ENCODE peak calls at places on chromosomes 6 and 20, in four cellular contexts. D is heart right ventricle, I is neuronal stem cell, X is kidney. E is an unnamed sample. For H3K36me3 and H3K4me1, the result is how much of the 10 kb centered on the place peaks cover.

GRCh38 chr6:27288136-27289044 is 23.7 kb downstream of the POM121L2 start:
- DNase-seq in D (no peak), I (no peak), X (no peak), E (no peak)

GRCh38 chr6:125294925-125295324 is 6.8 kb downstream of the HDDC2 start:
- DNase-seq in D (no peak), I (no peak), X (no peak), E (no peak)

GRCh38 chr6:3102875-3103274 is 15.6 kb upstream of the BPHL start:
- DNase-seq in D (no peak), I (no peak), X (no peak), E (no peak)

GRCh38 chr6:107600936-107601335 is 111.0 kb downstream of the SOBP start:
- DNase-seq in D (no peak), I (peak), X (no peak), E (peak)

GRCh38 chr6:169099411-169100202 is 154.0 kb downstream of the THBS2 start:
- DNase-seq in D (no peak), I (no peak), X (no peak), E (no peak)

GRCh38 chr6:111600588-111601440 is 4.9 kb downstream of the TRAF3IP2 start:
- DNase-seq in D (no peak), I (no peak), X (no peak), E (no peak)

GRCh38 chr6:44211284-44211683 is 5.4 kb upstream of the MYMX start:
- DNase-seq in D (no peak), I (no peak), X (no peak), E (no peak)

GRCh38 chr6:28719275-28719940 is 193.7 kb downstream of the GPX5 start:
- DNase-seq in D (no peak), I (no peak), X (no peak), E (peak)

GRCh38 chr20:50550531-50550930 is 40.3 kb downstream of the PTPN1 start:
- DNase-seq in D (no peak), I (no peak), X (no peak), E (no peak)

GRCh38 chr20:32914031-32914430 is 55.3 kb downstream of the EFCAB8 start:
- DNase-seq in D (no peak), I (no peak), X (no peak), E (no peak)

GRCh38 chr6:116568851-116569755 is 2.2 kb upstream of the RWDD1 start:
- DNase-seq in D (no peak), I (no peak), X (no peak), E (no peak)

GRCh38 chr20:33650111-33650752 is 11.9 kb upstream of the C20orf144 start:
- DNase-seq in D (no peak), I (no peak), X (peak), E (no peak)

GRCh38 chr6:148306287-148306686 is 36.4 kb upstream of the SASH1 start:
- DNase-seq in D (no peak), I (no peak), X (no peak), E (no peak)

GRCh38 chr6:162960674-162961457 is 233.1 kb downstream of the PACRG start:
- DNase-seq in D (no peak), I (no peak), X (no peak), E (no peak)

GRCh38 chr20:34693414-34693813 is 10.7 kb upstream of the TP53INP2 start:
- DNase-seq in D (no peak), I (no peak), X (no peak), E (no peak)

GRCh38 chr20:35711588-35712209 is 12.5 kb downstream of the ROMO1 start:
- DNase-seq in D (no peak), I (no peak), X (no peak), E (no peak)

GRCh38 chr20:53422039-53422438 is 171.6 kb downstream of the ZNF217 start:
- DNase-seq in D (no peak), I (no peak), X (no peak), E (no peak)

GRCh38 chr6:2706482-2706881 is 44.2 kb downstream of the MYLK4 start:
- DNase-seq in D (no peak), I (no peak), X (no peak), E (no peak)

GRCh38 chr6:136510299-136510698 is 39.9 kb downstream of the MAP7 start:
- DNase-seq in D (no peak), I (no peak), X (no peak), E (no peak)

GRCh38 chr6:93494057-93494456 is 74.7 kb upstream of the EPHA7 start:
- DNase-seq in D (no peak), I (no peak), X (no peak), E (no peak)

GRCh38 chr6:4518506-4518905 is 257.7 kb upstream of the CDYL start:
- DNase-seq in D (no peak), I (no peak), X (no peak), E (no peak)

GRCh38 chr20:49990310-49990720 is 7.5 kb downstream of the SNAI1 start:
- DNase-seq in D (no peak), I (no peak), X (no peak), E (no peak)

GRCh38 chr20:63950701-63951397 is 5.4 kb downstream of the UCKL1 start:
- DNase-seq in D (no peak), I (no peak), X (peak), E (no peak)

GRCh38 chr6:32954983-32955802 is 2.3 kb upstream of the HLA-DMA start:
- DNase-seq in D (no peak), I (no peak), X (no peak), E (peak)

DNA sequence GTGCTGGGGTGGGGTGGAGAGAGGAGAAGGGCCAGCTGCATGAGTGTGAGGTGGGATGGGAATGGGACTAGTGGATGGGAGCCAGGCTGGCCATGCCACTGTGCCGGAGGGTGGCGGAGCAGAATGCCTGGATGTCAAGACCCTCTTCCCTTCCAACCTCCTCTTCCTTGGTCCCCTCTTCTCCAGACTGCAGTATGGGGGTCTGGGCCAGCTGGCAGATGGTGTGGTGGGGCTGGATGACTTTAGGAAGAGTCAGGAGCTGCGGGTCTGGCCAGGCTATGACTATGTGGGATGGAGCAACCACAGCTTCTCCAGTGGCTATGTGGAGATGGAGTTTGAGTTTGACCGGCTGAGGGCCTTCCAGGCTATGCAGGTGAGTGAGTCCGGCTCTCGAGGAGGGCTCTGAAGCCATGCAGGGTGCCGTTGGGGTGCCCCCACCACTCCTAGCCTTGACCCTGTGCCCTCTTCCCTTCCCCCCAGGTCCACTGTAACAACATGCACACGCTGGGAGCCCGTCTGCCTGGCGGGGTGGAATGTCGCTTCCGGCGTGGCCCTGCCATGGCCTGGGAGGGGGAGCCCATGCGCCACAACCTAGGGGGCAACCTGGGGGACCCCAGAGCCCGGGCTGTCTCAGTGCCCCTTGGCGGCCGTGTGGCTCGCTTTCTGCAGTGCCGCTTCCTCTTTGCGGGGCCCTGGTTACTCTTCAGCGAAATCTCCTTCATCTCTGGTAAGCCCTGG is 7.7 kb downstream of the DDR1 start:
- DNase-seq in D (no peak), I (no peak), X (no peak), E (no peak)
- H3K36me3 ChIP-seq in D (under half), I (half or more), X (under half), E (under half)

DNA sequence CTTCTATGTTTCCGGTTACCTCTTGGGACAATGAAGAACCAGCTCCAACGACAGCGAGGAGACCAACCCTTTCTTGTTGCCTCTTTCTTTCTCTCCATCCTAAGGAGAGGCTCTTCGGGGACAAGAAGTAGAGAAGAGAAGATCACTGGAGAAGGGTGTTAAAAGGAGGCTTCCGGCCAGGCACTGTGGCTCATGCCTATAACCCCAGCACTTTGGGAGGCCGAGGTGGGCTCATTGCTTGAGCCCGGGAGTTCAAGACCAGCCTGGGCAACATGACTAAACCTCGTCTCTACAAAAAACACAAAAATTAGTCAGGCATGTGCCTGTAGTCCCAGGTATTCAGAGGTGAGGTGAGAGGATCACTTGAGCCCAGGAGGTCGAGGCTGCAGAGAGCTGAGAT is 90.8 kb upstream of the TNFAIP3 start:
- DNase-seq in D (no peak), I (no peak), X (no peak), E (no peak)
- H3K4me3 ChIP-seq in D (no peak), I (no peak), X (no peak), E (no peak)

DNA sequence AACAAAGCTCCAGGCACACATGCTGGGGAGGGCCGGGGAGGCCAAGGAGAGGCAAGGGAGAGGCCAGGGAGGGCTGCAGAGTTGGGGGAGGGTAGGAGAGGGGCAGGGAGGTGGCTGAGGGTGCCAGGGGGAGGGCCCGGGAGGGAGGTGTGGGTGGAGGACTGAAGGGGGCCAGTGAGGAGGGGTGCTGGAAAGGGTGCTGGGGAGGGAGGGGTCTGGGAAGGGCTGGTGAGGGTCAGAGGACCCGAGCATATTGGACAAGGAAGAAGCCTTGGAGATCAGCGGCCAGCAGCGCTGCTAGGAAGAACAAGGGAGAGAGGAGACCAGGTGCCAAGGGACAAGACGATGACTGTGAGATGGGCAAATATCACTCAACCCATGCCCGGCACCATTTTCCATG is 49.7 kb upstream of the GPR31 start:
- DNase-seq in D (no peak), I (no peak), X (peak), E (no peak)
- H3K4me1 ChIP-seq in D (under half), I (under half), X (under half), E (under half)

GRCh38 chr20:38554986-38555385 is 26.0 kb upstream of the ADIG start:
- DNase-seq in D (no peak), I (no peak), X (no peak), E (no peak)

GRCh38 chr20:38550274-38550673 is 30.7 kb upstream of the ADIG start:
- DNase-seq in D (no peak), I (no peak), X (no peak), E (no peak)

GRCh38 chr20:38547288-38547825 is 33.6 kb upstream of the ADIG start:
- DNase-seq in D (no peak), I (no peak), X (no peak), E (no peak)

GRCh38 chr20:38548356-38549083 is 32.5 kb upstream of the ADIG start:
- DNase-seq in D (no peak), I (no peak), X (no peak), E (no peak)

GRCh38 chr20:38551056-38551626 is 29.9 kb upstream of the ADIG start:
- DNase-seq in D (no peak), I (no peak), X (no peak), E (no peak)
- H3K36me3 ChIP-seq in D (half or more), I (under half), X (under half), E (under half)

DNA sequence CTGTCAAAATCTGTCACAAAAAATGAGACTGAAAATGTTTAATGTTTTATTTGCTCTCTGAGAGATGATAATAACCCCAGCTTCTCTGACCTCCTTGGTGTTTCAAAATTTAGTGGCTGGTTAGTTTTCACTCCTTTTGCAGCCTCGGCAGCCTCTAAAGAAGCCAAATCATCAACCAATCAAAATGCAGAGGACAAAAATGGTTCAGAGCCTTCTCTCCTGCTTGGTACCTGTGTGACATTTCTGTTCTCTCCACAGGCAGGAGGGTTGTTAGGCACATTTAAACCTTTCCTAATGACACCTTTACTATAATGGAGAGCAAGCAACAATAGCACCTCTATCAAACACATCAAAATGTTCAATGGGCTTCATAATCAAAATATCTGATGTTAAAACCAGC is 375.5 kb downstream of the HACE1 start:
- DNase-seq in D (no peak), I (no peak), X (no peak), E (no peak)
- H3K4me3 ChIP-seq in D (no peak), I (no peak), X (no peak), E (no peak)

GRCh38 chr20:59005523-59006166 is 1.4 kb downstream of the CTSZ start:
- DNase-seq in D (no peak), I (no peak), X (peak), E (no peak)

GRCh38 chr20:59006167-59006863 is 739 bp downstream of the CTSZ start:
- DNase-seq in D (no peak), I (no peak), X (peak), E (no peak)

GRCh38 chr20:59006864-59007757 is at the start of gene CTSZ:
- DNase-seq in D (peak), I (peak), X (peak), E (peak)

GRCh38 chr20:59008715-59009336 is 1.8 kb upstream of the CTSZ start:
- DNase-seq in D (no peak), I (no peak), X (peak), E (no peak)

GRCh38 chr20:59007758-59008511 is 881 bp upstream of the CTSZ start:
- DNase-seq in D (no peak), I (no peak), X (peak), E (no peak)
- H3K4me1 ChIP-seq in D (half or more), I (under half), X (under half), E (under half)

GRCh38 chr20:25286917-25287316 is 39.0 kb downstream of the PYGB start:
- DNase-seq in D (no peak), I (no peak), X (peak), E (no peak)
- H3K36me3 ChIP-seq in D (half or more), I (half or more), X (under half), E (under half)

GRCh38 chr6:140077712-140078551 is 703.5 kb upstream of the CITED2 start:
- DNase-seq in D (no peak), I (no peak), X (no peak), E (no peak)

GRCh38 chr6:140076078-140076477 is 701.6 kb upstream of the CITED2 start:
- DNase-seq in D (no peak), I (no peak), X (no peak), E (no peak)

GRCh38 chr6:140078552-140079126 is 704.2 kb upstream of the CITED2 start:
- DNase-seq in D (no peak), I (no peak), X (no peak), E (no peak)

GRCh38 chr6:140082867-140083297 is 708.4 kb upstream of the CITED2 start:
- DNase-seq in D (no peak), I (no peak), X (no peak), E (no peak)

DNA sequence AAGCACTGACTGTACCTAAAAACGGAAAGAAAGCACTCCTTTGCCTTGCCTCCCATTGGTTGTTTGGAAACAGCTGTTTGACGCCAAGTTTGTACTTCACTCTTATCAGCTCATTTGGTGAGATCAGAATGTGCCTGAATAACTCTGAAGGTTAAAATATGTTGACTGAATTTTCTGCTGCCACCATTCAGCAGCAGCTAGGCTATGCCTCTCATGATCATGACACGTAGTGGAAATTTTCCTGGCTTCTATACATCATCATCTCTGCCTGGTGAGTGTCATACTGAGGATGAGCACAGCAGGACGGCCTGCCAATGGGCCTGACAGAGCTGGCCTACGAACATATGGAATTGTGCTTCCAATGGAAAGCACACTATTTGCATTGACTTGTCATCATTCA is 704.9 kb upstream of the CITED2 start:
- DNase-seq in D (peak), I (no peak), X (no peak), E (no peak)
- H3K4me3 ChIP-seq in D (peak), I (no peak), X (no peak), E (no peak)

DNA sequence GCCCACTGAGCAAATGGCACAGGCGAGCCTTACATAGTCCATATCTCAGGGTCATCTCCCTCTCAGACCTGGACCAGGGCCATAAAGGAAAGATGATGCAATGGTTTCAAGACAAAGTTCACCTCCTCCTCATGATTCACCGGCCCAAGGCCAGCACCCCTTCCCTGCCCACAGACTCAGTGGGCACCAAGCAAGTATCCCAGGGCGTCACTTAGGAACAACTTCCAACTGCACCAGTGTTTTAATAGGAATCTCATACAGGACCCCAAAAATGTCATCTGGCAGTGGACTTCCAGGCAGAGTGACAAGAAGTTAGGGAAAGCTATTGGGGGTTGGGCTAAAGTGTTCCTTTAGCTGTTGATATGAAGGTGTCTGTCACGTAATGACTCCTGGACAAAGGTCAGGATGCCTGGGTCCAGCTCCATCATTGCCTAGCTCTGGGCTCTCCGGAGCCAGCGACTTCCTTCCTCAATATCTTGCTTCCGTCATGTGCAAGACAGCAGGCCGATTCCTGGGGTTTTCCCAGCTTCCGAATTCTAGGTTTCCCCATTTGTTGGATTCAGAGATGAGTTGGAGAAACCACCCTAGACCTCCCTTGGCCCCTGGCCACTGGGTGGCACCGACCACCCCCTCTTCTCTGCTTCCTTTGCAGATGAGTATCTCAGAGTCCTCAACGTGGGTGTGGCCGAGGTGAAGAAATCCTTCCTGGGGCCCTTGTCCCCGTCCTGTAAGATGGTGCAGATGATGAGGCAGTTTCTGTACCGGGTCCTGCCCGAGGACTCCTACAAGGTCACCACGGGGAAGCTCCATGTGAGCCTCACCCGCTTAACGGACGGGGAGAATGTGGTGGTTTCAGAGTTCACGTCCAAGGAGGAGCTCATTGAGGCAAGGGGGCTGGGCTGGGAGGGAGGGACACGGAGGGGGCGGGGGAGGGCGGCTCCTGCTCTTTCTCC is 21.1 kb downstream of the PNPLA1 start:
- DNase-seq in D (no peak), I (no peak), X (no peak), E (no peak)
- H3K4me1 ChIP-seq in D (under half), I (under half), X (under half), E (under half)